ENCODE peak calls at places on chromosomes 3 and 15, in six cellular contexts. M, I, N, R, E and Q are unnamed samples.

GRCh38 chr3:109178701-109179100 is 42.2 kb downstream of the C3orf85 start:
- DNase-seq in M (no peak), I (no peak), N (no peak), R (no peak), E (no peak), Q (no peak)

GRCh38 chr3:116000315-116000714 is 377.0 kb downstream of the GAP43 start:
- DNase-seq in M (peak), I (no peak), N (no peak), R (peak), E (peak), Q (no peak)

GRCh38 chr3:28916713-28917499 is 364.0 kb upstream of the RBMS3 start:
- DNase-seq in M (no peak), I (peak), N (no peak), R (peak), E (peak), Q (peak)

GRCh38 chr3:193816656-193817311 is 223.8 kb downstream of the OPA1 start:
- DNase-seq in M (peak), I (peak), N (peak), R (peak), E (no peak), Q (peak)

GRCh38 chr3:46455231-46456115 is 9.2 kb downstream of the LTF start:
- DNase-seq in M (no peak), I (no peak), N (no peak), R (no peak), E (no peak), Q (no peak)

GRCh38 chr15:74133071-74133702 is 2.8 kb downstream of the ISLR2 start:
- DNase-seq in M (no peak), I (peak), N (no peak), R (no peak), E (peak), Q (peak)

GRCh38 chr15:69559440-69560215 is 107.0 kb downstream of the RPLP1 start:
- DNase-seq in M (no peak), I (no peak), N (no peak), R (peak), E (no peak), Q (no peak)

GRCh38 chr15:77627067-77627466 is 5.6 kb downstream of the LINGO1 start:
- DNase-seq in M (no peak), I (no peak), N (no peak), R (no peak), E (no peak), Q (no peak)

GRCh38 chr3:142273501-142273900 is 48.1 kb upstream of the GK5 start:
- DNase-seq in M (no peak), I (no peak), N (no peak), R (no peak), E (no peak), Q (no peak)

GRCh38 chr15:57327985-57328471 is 48.3 kb upstream of the CGNL1 start:
- DNase-seq in M (no peak), I (no peak), N (no peak), R (peak), E (peak), Q (no peak)